ENCODE peak calls at places on chromosomes 4 and X, in seven cellular contexts. O, Y, D, S, A, K and P are unnamed samples.

GRCh38 chr4:125021189-125021588 is 293.6 kb upstream of the FAT4 start:
- DNase-seq in O (no peak), Y (no peak), D (no peak), S (no peak), A (no peak), K (no peak), P (no peak)

GRCh38 chr4:106775636-106776035 is 260.5 kb downstream of the DKK2 start:
- DNase-seq in O (no peak), Y (no peak), D (no peak), S (no peak), A (no peak), K (no peak), P (no peak)

GRCh38 chr4:108146819-108147218 is 21.9 kb downstream of the LEF1 start:
- DNase-seq in O (no peak), Y (no peak), D (no peak), S (no peak), A (no peak), K (no peak), P (no peak)

GRCh38 chr4:123746981-123747380 is 350.4 kb downstream of the SPRY1 start:
- DNase-seq in O (no peak), Y (no peak), D (no peak), S (no peak), A (no peak), K (no peak), P (peak)

GRCh38 chr4:40194602-40195161 is 2.1 kb upstream of the RHOH start:
- DNase-seq in O (no peak), Y (no peak), D (no peak), S (no peak), A (no peak), K (no peak), P (no peak)

GRCh38 chr4:182107931-182108330 is 135.3 kb upstream of the TENM3 start:
- DNase-seq in O (no peak), Y (no peak), D (no peak), S (no peak), A (no peak), K (no peak), P (no peak)

GRCh38 chr4:81215219-81215892 is at the start of gene PRKG2:
- DNase-seq in O (peak), Y (no peak), D (no peak), S (no peak), A (no peak), K (no peak), P (no peak)

GRCh38 chr4:2824329-2825183 is 19.1 kb upstream of the ADD1 start:
- DNase-seq in O (no peak), Y (no peak), D (no peak), S (no peak), A (no peak), K (no peak), P (no peak)

GRCh38 chrX:150257348-150258175 is 105.6 kb upstream of the MAMLD1 start:
- DNase-seq in O (no peak), Y (no peak), D (no peak), S (no peak), A (no peak), K (no peak), P (no peak)

GRCh38 chr4:77127837-77128621 is 29.0 kb upstream of the CCNG2 start:
- DNase-seq in O (no peak), Y (no peak), D (no peak), S (no peak), A (no peak), K (no peak), P (no peak)

GRCh38 chr4:87785858-87786509 is 13.4 kb upstream of the IBSP start:
- DNase-seq in O (no peak), Y (no peak), D (no peak), S (no peak), A (no peak), K (no peak), P (no peak)

GRCh38 chrX:154890990-154891639 is 5.0 kb downstream of the F8A1 start:
- DNase-seq in O (no peak), Y (peak), D (no peak), S (no peak), A (no peak), K (no peak), P (no peak)

GRCh38 chr4:77818077-77818666 is 996 bp downstream of the CNOT6L start:
- DNase-seq in O (peak), Y (peak), D (peak), S (peak), A (peak), K (peak), P (peak)

GRCh38 chrX:74940414-74940813 is 15.2 kb upstream of the NEXMIF start:
- DNase-seq in O (no peak), Y (no peak), D (no peak), S (no peak), A (no peak), K (no peak), P (no peak)

GRCh38 chr4:128354205-128354821 is 66.7 kb upstream of the PGRMC2 start:
- DNase-seq in O (peak), Y (no peak), D (peak), S (no peak), A (peak), K (no peak), P (peak)

GRCh38 chrX:9948406-9948805 is 18.8 kb upstream of the CLDN34 start:
- DNase-seq in O (no peak), Y (no peak), D (no peak), S (no peak), A (no peak), K (no peak), P (no peak)

GRCh38 chr4:168498259-168498658 is 1.4 kb downstream of the PALLD start:
- DNase-seq in O (no peak), Y (no peak), D (no peak), S (no peak), A (no peak), K (no peak), P (no peak)